ENCODE peak calls at places on chromosomes 12 and 14, in nine cellular contexts. Q, O, J, L, M, K, X, A and C are unnamed samples.
A peak's percentile ranks its signal among the peaks of the same experiment; 100 is the strongest.

GRCh38 chr12:96400631-96401060 is 407 bp upstream of the CDK17 start:
- DNase-seq in A (no peak), J (no peak), K (no peak), O (no peak), L (no peak), X (peak; percentile 30), M (no peak), Q (no peak), C (peak; percentile 61)

GRCh38 chr14:81516941-81517797 is 16.5 kb downstream of the SEL1L start:
- DNase-seq in M (no peak), Q (peak; percentile 54), K (no peak), O (no peak), L (no peak), A (no peak), J (no peak), X (peak; percentile 54), C (peak; percentile 86)

GRCh38 chr12:62873826-62874448 is 61.0 kb downstream of the PPM1H start:
- DNase-seq in X (no peak), O (no peak), A (no peak), M (no peak), J (no peak), Q (no peak), L (no peak), K (no peak), C (no peak)

GRCh38 chr14:31286456-31287293 is 79.1 kb upstream of the HECTD1 start:
- DNase-seq in A (no peak), J (no peak), K (no peak), M (peak; percentile 3), O (no peak), Q (no peak), L (no peak), X (no peak), C (no peak)

GRCh38 chr14:99982449-99983250 is 82.6 kb upstream of the EVL start:
- DNase-seq in X (peak; percentile 52), K (no peak), Q (peak; percentile 45), J (no peak), O (peak; percentile 74), A (peak; percentile 64), M (peak; percentile 44), L (peak; percentile 45), C (peak; percentile 81)

GRCh38 chr12:84572186-84572585 is 340.4 kb downstream of the SLC6A15 start:
- DNase-seq in X (peak; percentile 19), J (no peak), M (no peak), Q (no peak), K (no peak), O (no peak), L (no peak), A (no peak), C (no peak)

GRCh38 chr14:41605550-41606248 is 977 bp upstream of the LRFN5 start:
- DNase-seq in O (no peak), J (no peak), M (no peak), X (peak; percentile 65), Q (no peak), A (no peak), K (no peak), L (no peak), C (peak; percentile 67)

GRCh38 chr14:70658899-70659298 is 17.2 kb downstream of the TTC9 start:
- DNase-seq in A (no peak), J (no peak), Q (no peak), K (no peak), L (no peak), M (no peak), O (no peak), X (no peak), C (no peak)

GRCh38 chr12:13834241-13834640 is 147.2 kb downstream of the GRIN2B start:
- DNase-seq in O (no peak), A (no peak), L (no peak), M (no peak), Q (no peak), X (no peak), K (no peak), J (no peak), C (no peak)

GRCh38 chr12:67441736-67442346 is 172.7 kb downstream of the CAND1 start:
- DNase-seq in J (peak; percentile 87), M (peak; percentile 63), O (peak; percentile 83), A (peak; percentile 72), K (no peak), X (peak; percentile 65), Q (peak; percentile 67), L (peak; percentile 69), C (peak; percentile 83)

GRCh38 chr12:113086249-113087164 is 30.0 kb downstream of the DTX1 start:
- DNase-seq in K (no peak), L (peak; percentile 32), J (no peak), M (no peak), A (no peak), X (no peak), O (peak; percentile 24), Q (no peak), C (no peak)

GRCh38 chr14:73457935-73458218 is 469 bp downstream of the NUMB start:
- DNase-seq in O (no peak), J (peak; percentile 69), Q (no peak), A (no peak), M (peak; percentile 7), K (no peak), X (no peak), L (peak; percentile 4), C (no peak)

GRCh38 chr12:130981156-130981789 is 27.6 kb downstream of the ADGRD1 start:
- DNase-seq in K (no peak), J (no peak), X (no peak), Q (no peak), L (no peak), M (no peak), O (no peak), A (no peak), C (no peak)

GRCh38 chr12:53046655-53047220 is 3.1 kb upstream of the TNS2 start:
- DNase-seq in L (peak; percentile 27), K (peak; percentile 73), Q (peak; percentile 72), A (peak; percentile 77), J (peak; percentile 91), M (peak; percentile 54), X (peak; percentile 92), O (peak; percentile 42), C (peak; percentile 89)

GRCh38 chr14:20970647-20970982 is 15.3 kb downstream of the RNASE2 start:
- DNase-seq in J (no peak), M (no peak), A (no peak), X (no peak), O (no peak), Q (no peak), L (no peak), K (no peak), C (no peak)

GRCh38 chr12:112938751-112939150 is 477 bp downstream of the OAS3 start:
- DNase-seq in J (no peak), M (no peak), O (no peak), Q (no peak), K (no peak), L (no peak), X (no peak), A (no peak), C (no peak)

GRCh38 chr12:6963016-6963731 is 7.3 kb downstream of the PHB2 start:
- DNase-seq in L (no peak), O (no peak), A (no peak), M (peak; percentile 9), X (no peak), K (no peak), Q (no peak), J (no peak), C (no peak)

GRCh38 chr14:51912112-51912786 is 51.8 kb downstream of the GNG2 start:
- DNase-seq in O (no peak), X (no peak), M (no peak), A (no peak), L (no peak), Q (no peak), J (no peak), K (no peak), C (no peak)

GRCh38 chr12:10331642-10332239 is 24.1 kb downstream of the KLRD1 start:
- DNase-seq in J (no peak), O (peak; percentile 9), A (no peak), X (peak; percentile 44), K (no peak), M (no peak), L (no peak), Q (peak; percentile 16), C (peak; percentile 79)